ENCODE peak calls at places on chromosome 14, in four cellular contexts. Q is dorsolateral prefrontal cortex; M is CD8-positive, alpha-beta memory T cell; T is spleen. V is an unnamed sample.

GRCh38 chr14:32203928-32204357 is 874 bp upstream of the RNU6-8 start:
- DNase-seq in Q (no peak), M (peak), T (peak), V (no peak)

GRCh38 chr14:95493976-95494375 is 22.5 kb downstream of the SYNE3 start:
- DNase-seq in Q (no peak), M (no peak), T (no peak), V (no peak)

GRCh38 chr14:102733326-102733725 is 43.9 kb upstream of the TRAF3 start:
- DNase-seq in Q (no peak), M (no peak), T (no peak), V (no peak)

GRCh38 chr14:25298238-25298637 is 248.3 kb upstream of the STXBP6 start:
- DNase-seq in Q (no peak), M (no peak), T (no peak), V (no peak)

GRCh38 chr14:30757082-30757481 is 117.3 kb upstream of the COCH start:
- DNase-seq in Q (no peak), M (no peak), T (no peak), V (no peak)

GRCh38 chr14:69610020-69610858 is 1.2 kb upstream of the SUSD6 start:
- DNase-seq in Q (no peak), M (no peak), T (no peak), V (no peak)

GRCh38 chr14:71651228-71651627 is 281.0 kb upstream of the RGS6 start:
- DNase-seq in Q (no peak), M (no peak), T (no peak), V (no peak)

GRCh38 chr14:50260511-50260910 is 29.1 kb upstream of the SOS2 start:
- DNase-seq in Q (no peak), M (peak), T (no peak), V (no peak)

GRCh38 chr14:59362533-59362932 is 102.6 kb downstream of the GPR135 start:
- DNase-seq in Q (no peak), M (no peak), T (no peak), V (no peak)

GRCh38 chr14:92506230-92506629 is 7.4 kb upstream of the RIN3 start:
- DNase-seq in Q (no peak), M (no peak), T (peak), V (no peak)

GRCh38 chr14:58752782-58753181 is 115.0 kb downstream of the DACT1 start:
- DNase-seq in Q (peak), M (no peak), T (peak), V (no peak)

GRCh38 chr14:90661881-90662280 is 154.3 kb downstream of the TTC7B start:
- DNase-seq in Q (no peak), M (no peak), T (no peak), V (no peak)

GRCh38 chr14:74618078-74618952 is 6.3 kb upstream of the LTBP2 start:
- DNase-seq in Q (no peak), M (peak), T (peak), V (no peak)

GRCh38 chr14:35213143-35213788 is 78.9 kb upstream of the PSMA6 start:
- DNase-seq in Q (no peak), M (no peak), T (no peak), V (no peak)

GRCh38 chr14:93906341-93907329 is 20.5 kb upstream of the FAM181A start:
- DNase-seq in Q (peak), M (peak), T (peak), V (peak)

GRCh38 chr14:101104485-101104884 is 201.0 kb upstream of the RTL1 start:
- DNase-seq in Q (no peak), M (no peak), T (no peak), V (no peak)

GRCh38 chr14:37708481-37708880 is 113.1 kb downstream of the TTC6 start:
- DNase-seq in Q (no peak), M (no peak), T (no peak), V (no peak)

GRCh38 chr14:79781882-79782281 is 429.4 kb downstream of the DIO2 start:
- DNase-seq in Q (no peak), M (no peak), T (no peak), V (no peak)

GRCh38 chr14:74019743-74020142 is 594 bp downstream of the BBOF1 start:
- DNase-seq in Q (no peak), M (no peak), T (no peak), V (no peak)

GRCh38 chr14:104576607-104577332 is 2.8 kb upstream of the C14orf180 start:
- DNase-seq in Q (no peak), M (no peak), T (no peak), V (no peak)
- H3K27ac ChIP-seq in Q (no peak), M (no peak), T (no peak), V (no peak)

GRCh38 chr14:21525995-21526671 is at the start of gene SALL2:
- DNase-seq in Q (peak), M (peak), T (peak), V (peak)

GRCh38 chr14:21526672-21527319 is 650 bp upstream of the SALL2 start:
- DNase-seq in Q (no peak), M (no peak), T (no peak), V (no peak)

GRCh38 chr14:21527320-21527679 is 1.2 kb upstream of the SALL2 start:
- DNase-seq in Q (no peak), M (no peak), T (no peak), V (no peak)

GRCh38 chr14:21524575-21525518 is 1.3 kb downstream of the SALL2 start:
- DNase-seq in Q (no peak), M (no peak), T (peak), V (no peak)

GRCh38 chr14:21525571-21525970 is 575 bp downstream of the SALL2 start:
- DNase-seq in Q (no peak), M (no peak), T (no peak), V (no peak)
- H3K27ac ChIP-seq in Q (peak), M (no peak), T (no peak), V (peak)

GRCh38 chr14:99249389-99249788 is 22.6 kb downstream of the BCL11B start:
- DNase-seq in Q (no peak), M (no peak), T (no peak), V (no peak)
- H3K27ac ChIP-seq in Q (no peak), M (no peak), T (no peak), V (peak)

GRCh38 chr14:65835501-65835900 is 423.0 kb downstream of the FUT8 start:
- DNase-seq in Q (no peak), M (no peak), T (no peak), V (no peak)

GRCh38 chr14:65838565-65838964 is 426.0 kb downstream of the FUT8 start:
- DNase-seq in Q (no peak), M (no peak), T (no peak), V (no peak)

GRCh38 chr14:65834812-65835211 is 422.3 kb downstream of the FUT8 start:
- DNase-seq in Q (no peak), M (no peak), T (no peak), V (no peak)

GRCh38 chr14:65840786-65841185 is 428.3 kb downstream of the FUT8 start:
- DNase-seq in Q (no peak), M (no peak), T (no peak), V (no peak)

GRCh38 chr14:65840118-65840751 is 427.7 kb downstream of the FUT8 start:
- DNase-seq in Q (no peak), M (no peak), T (no peak), V (no peak)
- H3K27ac ChIP-seq in Q (no peak), M (no peak), T (no peak), V (no peak)

GRCh38 chr14:51677738-51678137 is 26.0 kb downstream of the FRMD6 start:
- DNase-seq in Q (no peak), M (no peak), T (no peak), V (no peak)

GRCh38 chr14:51676549-51676948 is 24.8 kb downstream of the FRMD6 start:
- DNase-seq in Q (no peak), M (no peak), T (no peak), V (no peak)

GRCh38 chr14:51677276-51677675 is 25.6 kb downstream of the FRMD6 start:
- DNase-seq in Q (no peak), M (no peak), T (no peak), V (no peak)

GRCh38 chr14:51668870-51669269 is 17.2 kb downstream of the FRMD6 start:
- DNase-seq in Q (no peak), M (no peak), T (no peak), V (no peak)

DNA sequence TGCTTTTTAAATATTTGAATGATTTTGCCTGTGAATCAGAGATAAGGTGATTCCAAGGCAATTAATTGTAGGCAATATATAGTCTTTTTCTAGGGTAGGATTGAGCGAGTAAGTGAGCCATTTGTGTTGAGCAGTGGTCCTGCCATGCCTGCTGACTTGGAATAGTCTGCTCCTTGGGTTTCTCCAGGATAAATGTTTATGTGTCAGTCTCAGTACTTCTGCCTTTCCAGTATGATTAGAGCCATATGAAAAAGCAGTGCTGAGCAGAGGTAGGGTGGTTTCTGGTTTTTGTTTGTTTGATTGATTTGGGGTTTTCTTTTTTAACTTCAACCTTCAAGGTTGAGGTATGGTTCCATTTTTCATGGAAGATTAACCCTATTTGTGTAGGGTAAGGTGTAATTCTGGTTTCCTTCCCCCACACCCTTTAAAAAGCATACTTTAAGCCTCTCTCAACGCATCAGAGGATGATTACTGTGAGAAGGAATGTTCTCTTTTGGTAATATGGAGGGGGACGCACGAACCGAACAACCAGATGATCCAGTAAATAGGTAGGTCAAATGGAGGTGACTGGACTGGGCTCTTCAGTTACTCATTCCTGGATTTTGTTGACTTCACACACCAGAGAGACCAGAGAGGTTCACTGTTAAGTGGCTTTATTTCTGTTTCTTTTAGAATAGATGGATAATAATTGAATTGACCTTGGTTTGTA is 22.7 kb downstream of the FRMD6 start:
- DNase-seq in Q (no peak), M (no peak), T (no peak), V (no peak)
- H3K27ac ChIP-seq in Q (no peak), M (no peak), T (no peak), V (no peak)

GRCh38 chr14:98682031-98682430 is 590.0 kb downstream of the BCL11B start:
- DNase-seq in Q (no peak), M (no peak), T (no peak), V (no peak)
- H3K27ac ChIP-seq in Q (no peak), M (no peak), T (no peak), V (no peak)